ENCODE peak calls at places on chromosomes 4 and X, in six cellular contexts. K, Q, Z, A, H and C are unnamed samples.

GRCh38 chr4:4457803-4458550 is 71.1 kb downstream of the NSG1 start:
- DNase-seq in A (no peak), Z (no peak), K (no peak), Q (peak; percentile 88), H (no peak), C (peak; percentile 72)

GRCh38 chrX:118519411-118520205 is 24.0 kb downstream of the DOCK11 start:
- DNase-seq in K (no peak), Z (no peak), H (no peak), A (no peak), Q (peak; percentile 63), C (peak; percentile 2)

GRCh38 chr4:147938481-147938880 is 206.6 kb downstream of the ARHGAP10 start:
- DNase-seq in Q (no peak), Z (no peak), H (no peak), K (no peak), A (peak; percentile 67), C (no peak)

GRCh38 chrX:103586314-103586646 is 965 bp downstream of the TCEAL4 start:
- DNase-seq in H (peak; percentile 1), Z (no peak), A (no peak), K (no peak), Q (peak; percentile 20), C (no peak)

GRCh38 chr4:142940614-142941013 is 94.5 kb upstream of the INPP4B start:
- DNase-seq in A (no peak), H (no peak), Q (no peak), K (peak; percentile 89), Z (no peak), C (no peak)

GRCh38 chrX:3815896-3816664 is 102.6 kb upstream of the PRKX start:
- DNase-seq in K (peak; percentile 56), Q (peak; percentile 55), A (peak; percentile 48), H (no peak), Z (no peak), C (peak; percentile 53)

GRCh38 chr4:151015458-151016344 is 617 bp upstream of the LRBA start:
- DNase-seq in H (peak; percentile 69), Z (peak; percentile 72), Q (peak; percentile 76), A (peak; percentile 89), K (peak; percentile 93), C (peak; percentile 81)

GRCh38 chr4:73978886-73979285 is 2.9 kb downstream of the PF4 start:
- DNase-seq in Z (no peak), A (no peak), Q (peak; percentile 64), H (no peak), K (no peak), C (peak; percentile 53)

GRCh38 chrX:104281564-104281963 is 26.8 kb upstream of the ESX1 start:
- DNase-seq in H (no peak), Z (no peak), Q (no peak), K (no peak), A (no peak), C (no peak)

GRCh38 chrX:152865232-152865920 is 32.5 kb upstream of the ZNF185 start:
- DNase-seq in K (no peak), H (no peak), Q (no peak), Z (no peak), A (no peak), C (no peak)

GRCh38 chr4:150579591-150580234 is 2.2 kb upstream of the MAB21L2 start:
- DNase-seq in Z (no peak), A (peak; percentile 75), Q (no peak), K (no peak), H (no peak), C (peak; percentile 25)

GRCh38 chr4:5018603-5019002 is 655 bp downstream of the CYTL1 start:
- DNase-seq in K (no peak), H (no peak), Q (no peak), A (no peak), Z (no peak), C (no peak)

GRCh38 chr4:4386296-4386735 is 586 bp upstream of the NSG1 start:
- DNase-seq in Q (no peak), A (peak; percentile 65), K (peak; percentile 58), Z (no peak), H (no peak), C (peak; percentile 57)

GRCh38 chr4:81724925-81725329 is 253.2 kb upstream of the RASGEF1B start:
- DNase-seq in Q (no peak), A (peak; percentile 15), K (no peak), H (peak; percentile 7), Z (peak; percentile 6), C (peak; percentile 58)

GRCh38 chr4:90293320-90293719 is 166.1 kb downstream of the CCSER1 start:
- DNase-seq in K (no peak), Z (no peak), H (no peak), Q (peak; percentile 14), A (no peak), C (no peak)

GRCh38 chr4:41120297-41121217 is 93.8 kb downstream of the APBB2 start:
- DNase-seq in Q (no peak), A (no peak), Z (no peak), H (peak; percentile 36), K (no peak), C (no peak)

GRCh38 chrX:112849010-112849409 is 8.4 kb upstream of the AMOT start:
- DNase-seq in Z (no peak), Q (no peak), A (no peak), K (peak; percentile 37), H (no peak), C (no peak)

GRCh38 chr4:112857461-112857860 is 192.0 kb upstream of the ANK2 start:
- DNase-seq in Z (no peak), A (no peak), H (no peak), Q (peak; percentile 91), K (peak; percentile 2), C (peak; percentile 66)

GRCh38 chrX:106177106-106177981 is 9.2 kb downstream of the PWWP3B start:
- DNase-seq in Z (no peak), A (peak; percentile 83), H (peak; percentile 1), K (no peak), Q (no peak), C (peak; percentile 71)

GRCh38 chr4:183455431-183456145 is 11.2 kb downstream of the CDKN2AIP start:
- DNase-seq in Q (peak; percentile 37), Z (no peak), K (no peak), A (no peak), H (no peak), C (no peak)

GRCh38 chrX:19904778-19905367 is 17.5 kb upstream of the SH3KBP1 start:
- DNase-seq in A (peak; percentile 55), H (no peak), Q (peak; percentile 60), Z (no peak), K (peak; percentile 62), C (peak; percentile 5)

GRCh38 chr4:37749398-37749988 is 63.3 kb upstream of the RELL1 start:
- DNase-seq in H (no peak), Q (no peak), A (no peak), Z (no peak), K (no peak), C (no peak)

GRCh38 chr4:175767130-175767529 is 44.9 kb downstream of the GPM6A start:
- DNase-seq in Q (no peak), K (no peak), A (no peak), H (no peak), Z (no peak), C (no peak)

GRCh38 chr4:7183780-7184460 is 8.4 kb upstream of the SORCS2 start:
- DNase-seq in K (no peak), Q (no peak), H (no peak), Z (no peak), A (no peak), C (peak; percentile 0)

GRCh38 chrX:129634541-129634940 is 20.2 kb downstream of the APLN start:
- DNase-seq in A (peak; percentile 68), Z (no peak), K (no peak), H (peak; percentile 1), Q (no peak), C (no peak)

GRCh38 chrX:65017464-65017863 is 41.2 kb upstream of the ZC4H2 start:
- DNase-seq in Q (no peak), Z (no peak), H (no peak), A (no peak), K (no peak), C (no peak)

GRCh38 chr4:7909966-7910720 is 29.5 kb downstream of the AFAP1 start:
- DNase-seq in K (peak; percentile 24), Z (no peak), H (no peak), A (peak; percentile 10), Q (no peak), C (no peak)

GRCh38 chr4:184649971-184650855 is 675 bp downstream of the PRIMPOL start:
- DNase-seq in H (peak; percentile 50), Z (no peak), K (peak; percentile 43), A (peak; percentile 64), Q (peak; percentile 63), C (peak; percentile 22)

GRCh38 chrX:42778096-42778495 is at the start of gene PPP1R2C:
- DNase-seq in Q (no peak), K (no peak), H (no peak), A (no peak), Z (no peak), C (no peak)

GRCh38 chr4:53943345-53944085 is 120.9 kb downstream of the CHIC2 start:
- DNase-seq in K (peak; percentile 82), Q (peak; percentile 85), A (no peak), Z (no peak), H (no peak), C (peak; percentile 70)

GRCh38 chrX:16160729-16161128 is 6.6 kb upstream of the MAGEB17 start:
- DNase-seq in K (no peak), A (no peak), H (no peak), Q (peak; percentile 93), Z (no peak), C (peak; percentile 64)